ENCODE peak calls at places on chromosome 4, in five cellular contexts. One of them, this sample, is unnamed.
A peak's percentile ranks its signal among the peaks of the same experiment; 100 is the strongest.

GRCh38 chr4:3193531-3194203 is 55.3 kb upstream of the MSANTD1 start:
- DNase-seq in HepG2: no peak
- DNase-seq in K562: no peak
- DNase-seq in WTC11: no peak
- DNase-seq in GM12878: no peak
- DNase-seq in this sample: no peak

GRCh38 chr4:73589887-73590801 is 30.1 kb downstream of the RASSF6 start:
- DNase-seq in HepG2: no peak
- DNase-seq in K562: no peak
- DNase-seq in WTC11: no peak
- DNase-seq in GM12878: peak; percentile 94
- DNase-seq in this sample: no peak

GRCh38 chr4:183337833-183338232 is 15.6 kb upstream of the CLDN24 start:
- DNase-seq in HepG2: no peak
- DNase-seq in K562: no peak
- DNase-seq in WTC11: no peak
- DNase-seq in GM12878: no peak
- DNase-seq in this sample: no peak

GRCh38 chr4:13266687-13267086 is 217.5 kb downstream of the RAB28 start:
- DNase-seq in HepG2: no peak
- DNase-seq in K562: no peak
- DNase-seq in WTC11: no peak
- DNase-seq in GM12878: no peak
- DNase-seq in this sample: no peak

GRCh38 chr4:184347251-184348239 is 126.8 kb downstream of the IRF2 start:
- DNase-seq in HepG2: no peak
- DNase-seq in K562: peak; percentile 58
- DNase-seq in WTC11: peak; percentile 59
- DNase-seq in GM12878: peak; percentile 97
- DNase-seq in this sample: no peak

GRCh38 chr4:124423160-124423559 is 289.4 kb downstream of the ANKRD50 start:
- DNase-seq in HepG2: no peak
- DNase-seq in K562: no peak
- DNase-seq in WTC11: no peak
- DNase-seq in GM12878: no peak
- DNase-seq in this sample: no peak

GRCh38 chr4:80014531-80014930 is 58.5 kb downstream of the ANTXR2 start:
- DNase-seq in HepG2: no peak
- DNase-seq in K562: no peak
- DNase-seq in WTC11: no peak
- DNase-seq in GM12878: no peak
- DNase-seq in this sample: no peak

GRCh38 chr4:176380352-176381157 is 60.8 kb downstream of the SPCS3 start:
- DNase-seq in HepG2: no peak
- DNase-seq in K562: no peak
- DNase-seq in WTC11: no peak
- DNase-seq in GM12878: no peak
- DNase-seq in this sample: no peak

GRCh38 chr4:87257523-87257922 is 37.1 kb upstream of the KLHL8 start:
- DNase-seq in HepG2: no peak
- DNase-seq in K562: no peak
- DNase-seq in WTC11: no peak
- DNase-seq in GM12878: no peak
- DNase-seq in this sample: no peak

GRCh38 chr4:10396181-10396580 is 61.0 kb downstream of the ZNF518B start:
- DNase-seq in HepG2: no peak
- DNase-seq in K562: no peak
- DNase-seq in WTC11: no peak
- DNase-seq in GM12878: no peak
- DNase-seq in this sample: no peak

GRCh38 chr4:102174800-102175199 is 170.5 kb downstream of the SLC39A8 start:
- DNase-seq in HepG2: no peak
- DNase-seq in K562: no peak
- DNase-seq in WTC11: no peak
- DNase-seq in GM12878: no peak
- DNase-seq in this sample: no peak

GRCh38 chr4:118954246-118954645 is 65.6 kb downstream of the SYNPO2 start:
- DNase-seq in HepG2: no peak
- DNase-seq in K562: no peak
- DNase-seq in WTC11: no peak
- DNase-seq in GM12878: no peak
- DNase-seq in this sample: no peak

GRCh38 chr4:47933798-47934197 is 19.4 kb upstream of the NFXL1 start:
- DNase-seq in HepG2: peak; percentile 32
- DNase-seq in K562: peak; percentile 22
- DNase-seq in WTC11: no peak
- DNase-seq in GM12878: no peak
- DNase-seq in this sample: no peak

GRCh38 chr4:58411904-58412303 is 1301.7 kb upstream of the IGFBP7 start:
- DNase-seq in HepG2: no peak
- DNase-seq in K562: no peak
- DNase-seq in WTC11: no peak
- DNase-seq in GM12878: no peak
- DNase-seq in this sample: no peak
- TF ChIP-seq ATF2 in HepG2: no peak
- TF ChIP-seq ATF2 in K562: no peak
- TF ChIP-seq ATF2 in WTC11: no peak
- TF ChIP-seq ATF2 in GM12878: no peak
- TF ChIP-seq ATF2 in this sample: no peak

GRCh38 chr4:76072760-76073159 is 1.7 kb upstream of the ART3 start:
- DNase-seq in HepG2: no peak
- DNase-seq in K562: no peak
- DNase-seq in WTC11: no peak
- DNase-seq in GM12878: no peak
- DNase-seq in this sample: no peak

GRCh38 chr4:76061977-76062376 is 12.5 kb upstream of the ART3 start:
- DNase-seq in HepG2: no peak
- DNase-seq in K562: no peak
- DNase-seq in WTC11: no peak
- DNase-seq in GM12878: no peak
- DNase-seq in this sample: no peak

GRCh38 chr4:76066546-76066945 is 8.0 kb upstream of the ART3 start:
- DNase-seq in HepG2: no peak
- DNase-seq in K562: no peak
- DNase-seq in WTC11: no peak
- DNase-seq in GM12878: no peak
- DNase-seq in this sample: no peak

DNA sequence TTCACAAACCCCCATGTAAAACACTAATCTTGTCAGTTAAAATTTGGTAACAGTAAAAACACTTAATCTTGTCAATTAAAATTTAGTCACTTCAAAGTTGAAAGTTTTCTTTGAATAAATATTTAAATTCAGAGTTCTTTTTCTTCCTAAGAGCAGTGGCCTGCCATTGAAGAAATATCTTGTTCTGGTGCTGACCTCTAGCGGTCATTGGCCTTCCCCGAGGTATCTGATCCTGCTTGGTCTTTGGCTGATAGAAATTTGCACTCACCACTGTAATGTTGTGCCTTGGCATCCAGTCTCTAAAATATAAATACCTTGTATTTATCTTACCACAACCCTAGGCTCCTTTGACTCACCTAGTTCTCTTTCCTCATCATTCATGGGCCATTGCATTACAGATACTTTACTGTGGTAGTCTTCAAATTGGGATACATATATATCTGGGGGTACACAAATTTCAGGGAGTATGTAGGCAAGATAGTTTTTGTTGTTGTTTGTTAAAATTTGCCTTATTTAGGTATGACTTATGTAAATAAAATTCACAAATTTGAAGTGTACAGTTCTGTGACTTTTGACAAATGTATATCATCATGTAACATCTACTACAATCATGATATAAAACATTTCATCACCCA is 6.7 kb upstream of the ART3 start:
- DNase-seq in HepG2: peak; percentile 60
- DNase-seq in K562: peak; percentile 47
- DNase-seq in WTC11: peak; percentile 76
- DNase-seq in GM12878: no peak
- DNase-seq in this sample: no peak
- TF ChIP-seq ATF2 in HepG2: no peak
- TF ChIP-seq ATF2 in K562: no peak
- TF ChIP-seq ATF2 in WTC11: no peak
- TF ChIP-seq ATF2 in GM12878: peak; percentile 23
- TF ChIP-seq ATF2 in this sample: no peak

GRCh38 chr4:8599657-8600056 is 7.1 kb downstream of the CPZ start:
- DNase-seq in HepG2: no peak
- DNase-seq in K562: peak; percentile 33
- DNase-seq in WTC11: no peak
- DNase-seq in GM12878: no peak
- DNase-seq in this sample: no peak
- TF ChIP-seq ATF2 in HepG2: no peak
- TF ChIP-seq ATF2 in K562: no peak
- TF ChIP-seq ATF2 in WTC11: no peak
- TF ChIP-seq ATF2 in GM12878: no peak
- TF ChIP-seq ATF2 in this sample: no peak

GRCh38 chr4:11908205-11908604 is 479.5 kb upstream of the HS3ST1 start:
- DNase-seq in HepG2: no peak
- DNase-seq in K562: no peak
- DNase-seq in WTC11: no peak
- DNase-seq in GM12878: no peak
- DNase-seq in this sample: peak; percentile 5

GRCh38 chr4:11908712-11909111 is 480.0 kb upstream of the HS3ST1 start:
- DNase-seq in HepG2: no peak
- DNase-seq in K562: no peak
- DNase-seq in WTC11: no peak
- DNase-seq in GM12878: no peak
- DNase-seq in this sample: no peak

GRCh38 chr4:11910780-11911179 is 482.1 kb upstream of the HS3ST1 start:
- DNase-seq in HepG2: no peak
- DNase-seq in K562: no peak
- DNase-seq in WTC11: no peak
- DNase-seq in GM12878: no peak
- DNase-seq in this sample: no peak

GRCh38 chr4:11914406-11914805 is 485.7 kb upstream of the HS3ST1 start:
- DNase-seq in HepG2: no peak
- DNase-seq in K562: no peak
- DNase-seq in WTC11: no peak
- DNase-seq in GM12878: no peak
- DNase-seq in this sample: no peak

GRCh38 chr4:11912886-11913285 is 484.2 kb upstream of the HS3ST1 start:
- DNase-seq in HepG2: no peak
- DNase-seq in K562: no peak
- DNase-seq in WTC11: no peak
- DNase-seq in GM12878: no peak
- DNase-seq in this sample: no peak
- TF ChIP-seq ATF2 in HepG2: no peak
- TF ChIP-seq ATF2 in K562: no peak
- TF ChIP-seq ATF2 in WTC11: no peak
- TF ChIP-seq ATF2 in GM12878: no peak
- TF ChIP-seq ATF2 in this sample: no peak

DNA sequence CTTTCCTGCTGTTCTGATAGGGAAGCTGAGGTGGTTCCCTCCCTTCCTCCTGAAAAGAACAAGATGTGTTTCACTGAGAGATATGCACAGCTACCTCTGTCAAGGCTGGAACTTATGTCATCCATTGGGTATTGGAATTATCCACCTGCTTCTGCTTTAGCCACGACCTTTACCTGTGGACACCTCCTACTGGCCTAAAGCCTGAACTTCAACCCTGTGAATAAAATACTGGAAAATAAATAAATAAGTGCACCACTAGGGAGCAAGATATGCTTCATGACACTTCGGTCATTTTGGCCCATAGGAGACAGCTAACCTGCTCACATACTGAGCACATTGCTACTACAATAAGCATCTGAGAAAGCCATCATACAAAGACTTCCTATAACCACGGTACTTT is 419.9 kb upstream of the NWD2 start:
- DNase-seq in HepG2: no peak
- DNase-seq in K562: peak; percentile 10
- DNase-seq in WTC11: no peak
- DNase-seq in GM12878: no peak
- DNase-seq in this sample: no peak
- TF ChIP-seq ATF2 in HepG2: no peak
- TF ChIP-seq ATF2 in K562: no peak
- TF ChIP-seq ATF2 in WTC11: no peak
- TF ChIP-seq ATF2 in GM12878: no peak
- TF ChIP-seq ATF2 in this sample: no peak

This sample was measured in H1.